ENCODE peak calls at places on chromosomes 3 and 15, in six cellular contexts. One of them, this sample, is unnamed. For H3K27me3, the result is how much of the 10 kb centered on the place peaks cover.

GRCh38 chr3:183328823-183329222 is 75.8 kb downstream of the B3GNT5 start:
- DNase-seq in AG04450: no peak
- DNase-seq in suprapubic skin: no peak
- DNase-seq in K562: no peak
- DNase-seq in psoas muscle: no peak
- DNase-seq in PC-3: peak
- DNase-seq in this sample: peak

GRCh38 chr3:133527306-133527705 is 46.2 kb upstream of the CDV3 start:
- DNase-seq in psoas muscle: no peak
- DNase-seq in AG04450: no peak
- DNase-seq in PC-3: peak
- DNase-seq in K562: no peak
- DNase-seq in suprapubic skin: no peak
- DNase-seq in this sample: no peak

GRCh38 chr3:179450321-179450720 is 949 bp downstream of the GNB4 start:
- DNase-seq in AG04450: no peak
- DNase-seq in psoas muscle: no peak
- DNase-seq in PC-3: no peak
- DNase-seq in suprapubic skin: no peak
- DNase-seq in K562: no peak
- DNase-seq in this sample: no peak

GRCh38 chr3:172918165-172918564 is 167.6 kb downstream of the ECT2 start:
- DNase-seq in K562: peak
- DNase-seq in AG04450: no peak
- DNase-seq in PC-3: peak
- DNase-seq in psoas muscle: no peak
- DNase-seq in suprapubic skin: no peak
- DNase-seq in this sample: no peak

GRCh38 chr3:134755821-134756220 is 39.2 kb upstream of the EPHB1 start:
- DNase-seq in suprapubic skin: no peak
- DNase-seq in K562: no peak
- DNase-seq in psoas muscle: no peak
- DNase-seq in PC-3: no peak
- DNase-seq in AG04450: no peak
- DNase-seq in this sample: no peak

GRCh38 chr3:52090131-52090548 is 33.8 kb upstream of the DUSP7 start:
- DNase-seq in psoas muscle: peak
- DNase-seq in K562: no peak
- DNase-seq in AG04450: peak
- DNase-seq in PC-3: peak
- DNase-seq in suprapubic skin: no peak
- DNase-seq in this sample: peak

GRCh38 chr3:158791259-158791920 is 10.5 kb upstream of the MFSD1 start:
- DNase-seq in psoas muscle: no peak
- DNase-seq in PC-3: peak
- DNase-seq in AG04450: no peak
- DNase-seq in suprapubic skin: no peak
- DNase-seq in K562: peak
- DNase-seq in this sample: peak

GRCh38 chr3:156831006-156831405 is 4.9 kb downstream of the LEKR1 start:
- DNase-seq in K562: no peak
- DNase-seq in AG04450: no peak
- DNase-seq in suprapubic skin: no peak
- DNase-seq in PC-3: no peak
- DNase-seq in psoas muscle: no peak
- DNase-seq in this sample: no peak

GRCh38 chr3:23648965-23649328 is 156.8 kb upstream of the UBE2E1 start:
- DNase-seq in K562: no peak
- DNase-seq in suprapubic skin: no peak
- DNase-seq in AG04450: no peak
- DNase-seq in PC-3: peak
- DNase-seq in psoas muscle: no peak
- DNase-seq in this sample: peak

GRCh38 chr3:47912006-47912504 is 104.2 kb downstream of the MAP4 start:
- DNase-seq in AG04450: no peak
- DNase-seq in K562: no peak
- DNase-seq in PC-3: no peak
- DNase-seq in psoas muscle: no peak
- DNase-seq in suprapubic skin: no peak
- DNase-seq in this sample: no peak

GRCh38 chr3:32421991-32422859 is 30.6 kb downstream of the CMTM7 start:
- DNase-seq in K562: no peak
- DNase-seq in suprapubic skin: peak
- DNase-seq in AG04450: no peak
- DNase-seq in PC-3: peak
- DNase-seq in psoas muscle: peak
- DNase-seq in this sample: peak

GRCh38 chr3:7881946-7882345 is 619.7 kb upstream of the LMCD1 start:
- DNase-seq in AG04450: no peak
- DNase-seq in K562: no peak
- DNase-seq in suprapubic skin: no peak
- DNase-seq in PC-3: no peak
- DNase-seq in psoas muscle: no peak
- DNase-seq in this sample: no peak

GRCh38 chr15:96285715-96286367 is 44.7 kb upstream of the NR2F2 start:
- DNase-seq in AG04450: no peak
- DNase-seq in PC-3: no peak
- DNase-seq in K562: no peak
- DNase-seq in suprapubic skin: no peak
- DNase-seq in psoas muscle: peak
- DNase-seq in this sample: no peak

GRCh38 chr3:138946554-138947302 is at the start of the genes FOXL2 and FOXL2NB:
- DNase-seq in K562: peak
- DNase-seq in suprapubic skin: peak
- DNase-seq in PC-3: no peak
- DNase-seq in psoas muscle: no peak
- DNase-seq in AG04450: no peak
- DNase-seq in this sample: peak

GRCh38 chr3:38730281-38730680 is 80.8 kb upstream of the SCN5A start:
- DNase-seq in PC-3: peak
- DNase-seq in AG04450: peak
- DNase-seq in K562: no peak
- DNase-seq in psoas muscle: no peak
- DNase-seq in suprapubic skin: no peak
- DNase-seq in this sample: peak

GRCh38 chr15:90799639-90800038 is 68.7 kb upstream of the FURIN start:
- DNase-seq in PC-3: no peak
- DNase-seq in K562: no peak
- DNase-seq in psoas muscle: no peak
- DNase-seq in suprapubic skin: no peak
- DNase-seq in AG04450: no peak
- DNase-seq in this sample: no peak

DNA sequence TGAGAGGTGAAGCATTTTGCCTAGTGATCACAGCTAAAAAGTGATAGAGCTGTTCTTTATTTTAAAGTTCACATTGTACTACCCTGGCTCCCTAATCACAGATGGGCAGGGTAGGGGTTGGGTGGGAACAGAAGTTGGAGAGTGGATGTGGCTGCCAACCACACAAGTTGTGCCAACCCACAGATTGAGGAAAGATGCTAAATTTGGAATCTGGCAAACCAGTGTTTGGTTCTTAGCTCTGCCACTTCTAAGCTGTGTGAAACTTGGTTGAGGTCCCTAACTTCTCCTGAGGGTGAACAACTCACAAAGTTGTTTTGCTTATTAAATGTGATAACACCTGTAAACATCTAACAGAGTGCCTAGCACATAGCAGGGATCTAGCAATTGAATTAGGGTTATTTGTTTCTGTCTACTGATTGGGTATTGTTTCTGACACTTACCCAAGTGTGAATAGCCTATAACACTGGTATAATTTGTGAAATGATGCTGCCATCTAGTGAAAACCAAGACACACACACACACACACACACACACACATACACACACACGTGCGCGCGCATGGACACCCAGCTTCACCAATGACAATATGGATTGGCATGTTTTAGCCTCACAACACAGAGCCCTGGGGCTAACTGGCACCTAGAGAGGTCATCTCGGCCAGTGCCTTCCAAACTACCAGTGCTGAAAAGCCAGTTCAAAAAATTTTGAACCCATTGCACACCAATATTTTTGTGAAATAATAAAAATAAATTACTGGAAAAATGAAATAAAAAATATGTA is 25.3 kb downstream of the ADGRG7 start:
- DNase-seq in suprapubic skin: no peak
- DNase-seq in AG04450: no peak
- DNase-seq in psoas muscle: no peak
- DNase-seq in K562: peak
- DNase-seq in PC-3: peak
- DNase-seq in this sample: peak
- TF ChIP-seq CTCF in suprapubic skin: no peak
- TF ChIP-seq CTCF in AG04450: no peak
- TF ChIP-seq CTCF in psoas muscle: no peak
- TF ChIP-seq CTCF in K562: peak
- TF ChIP-seq CTCF in PC-3: peak
- TF ChIP-seq CTCF in this sample: peak

DNA sequence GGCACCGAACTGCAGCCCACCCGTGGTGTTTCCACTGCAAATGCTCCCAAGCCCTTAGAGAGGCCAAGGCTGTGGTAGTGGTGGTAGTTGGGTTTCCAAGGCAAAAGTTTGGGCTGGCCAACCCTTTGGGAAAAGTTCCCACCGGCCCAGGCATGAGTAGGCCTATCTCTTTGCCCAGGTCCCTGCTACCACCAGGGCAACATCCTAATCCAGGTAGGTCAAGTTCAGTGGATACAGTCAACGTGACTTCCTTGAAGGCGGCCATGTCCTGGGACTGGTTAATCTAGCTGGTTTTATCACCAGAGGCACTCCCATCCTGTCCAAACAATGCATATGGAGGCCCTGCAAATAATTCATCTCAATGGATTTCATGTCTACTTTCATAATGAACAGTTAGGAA is 1.6 kb upstream of the ONECUT1 start:
- DNase-seq in K562: no peak
- DNase-seq in psoas muscle: no peak
- DNase-seq in suprapubic skin: no peak
- DNase-seq in AG04450: no peak
- DNase-seq in PC-3: no peak
- DNase-seq in this sample: no peak
- H3K4me3 ChIP-seq in K562: no peak
- H3K4me3 ChIP-seq in psoas muscle: no peak
- H3K4me3 ChIP-seq in suprapubic skin: no peak
- H3K4me3 ChIP-seq in AG04450: no peak
- H3K4me3 ChIP-seq in PC-3: no peak
- H3K4me3 ChIP-seq in this sample: no peak

GRCh38 chr15:73024161-73024560 is 28.1 kb upstream of the NEO1 start:
- DNase-seq in PC-3: no peak
- DNase-seq in K562: no peak
- DNase-seq in psoas muscle: no peak
- DNase-seq in AG04450: no peak
- DNase-seq in suprapubic skin: no peak
- DNase-seq in this sample: no peak

GRCh38 chr15:73021139-73021621 is 31.1 kb upstream of the NEO1 start:
- DNase-seq in K562: no peak
- DNase-seq in PC-3: no peak
- DNase-seq in AG04450: no peak
- DNase-seq in psoas muscle: no peak
- DNase-seq in suprapubic skin: no peak
- DNase-seq in this sample: no peak

GRCh38 chr15:73019733-73020132 is 32.5 kb upstream of the NEO1 start:
- DNase-seq in K562: no peak
- DNase-seq in PC-3: no peak
- DNase-seq in suprapubic skin: no peak
- DNase-seq in psoas muscle: no peak
- DNase-seq in AG04450: no peak
- DNase-seq in this sample: no peak

GRCh38 chr15:73017987-73018386 is 34.3 kb upstream of the NEO1 start:
- DNase-seq in AG04450: no peak
- DNase-seq in suprapubic skin: no peak
- DNase-seq in psoas muscle: no peak
- DNase-seq in PC-3: no peak
- DNase-seq in K562: no peak
- DNase-seq in this sample: no peak

GRCh38 chr15:73022156-73022555 is 30.1 kb upstream of the NEO1 start:
- DNase-seq in psoas muscle: no peak
- DNase-seq in PC-3: no peak
- DNase-seq in K562: no peak
- DNase-seq in AG04450: peak
- DNase-seq in suprapubic skin: no peak
- DNase-seq in this sample: no peak
- H3K27me3 ChIP-seq in psoas muscle: under half
- H3K27me3 ChIP-seq in PC-3: under half
- H3K27me3 ChIP-seq in K562: under half
- H3K27me3 ChIP-seq in AG04450: under half
- H3K27me3 ChIP-seq in suprapubic skin: under half
- H3K27me3 ChIP-seq in this sample: under half

GRCh38 chr3:4977889-4978258 is 1.4 kb upstream of the BHLHE40 start:
- DNase-seq in PC-3: no peak
- DNase-seq in K562: no peak
- DNase-seq in AG04450: no peak
- DNase-seq in suprapubic skin: no peak
- DNase-seq in psoas muscle: no peak
- DNase-seq in this sample: peak

GRCh38 chr3:4978966-4979400 is 254 bp upstream of the BHLHE40 start:
- DNase-seq in suprapubic skin: peak
- DNase-seq in AG04450: peak
- DNase-seq in K562: peak
- DNase-seq in PC-3: peak
- DNase-seq in psoas muscle: peak
- DNase-seq in this sample: peak

GRCh38 chr3:4976109-4976508 is 3.1 kb upstream of the BHLHE40 start:
- DNase-seq in K562: peak
- DNase-seq in AG04450: no peak
- DNase-seq in PC-3: peak
- DNase-seq in suprapubic skin: no peak
- DNase-seq in psoas muscle: peak
- DNase-seq in this sample: peak

GRCh38 chr3:4978259-4978965 is 825 bp upstream of the BHLHE40 start:
- DNase-seq in K562: peak
- DNase-seq in PC-3: peak
- DNase-seq in suprapubic skin: peak
- DNase-seq in AG04450: peak
- DNase-seq in psoas muscle: peak
- DNase-seq in this sample: peak

DNA sequence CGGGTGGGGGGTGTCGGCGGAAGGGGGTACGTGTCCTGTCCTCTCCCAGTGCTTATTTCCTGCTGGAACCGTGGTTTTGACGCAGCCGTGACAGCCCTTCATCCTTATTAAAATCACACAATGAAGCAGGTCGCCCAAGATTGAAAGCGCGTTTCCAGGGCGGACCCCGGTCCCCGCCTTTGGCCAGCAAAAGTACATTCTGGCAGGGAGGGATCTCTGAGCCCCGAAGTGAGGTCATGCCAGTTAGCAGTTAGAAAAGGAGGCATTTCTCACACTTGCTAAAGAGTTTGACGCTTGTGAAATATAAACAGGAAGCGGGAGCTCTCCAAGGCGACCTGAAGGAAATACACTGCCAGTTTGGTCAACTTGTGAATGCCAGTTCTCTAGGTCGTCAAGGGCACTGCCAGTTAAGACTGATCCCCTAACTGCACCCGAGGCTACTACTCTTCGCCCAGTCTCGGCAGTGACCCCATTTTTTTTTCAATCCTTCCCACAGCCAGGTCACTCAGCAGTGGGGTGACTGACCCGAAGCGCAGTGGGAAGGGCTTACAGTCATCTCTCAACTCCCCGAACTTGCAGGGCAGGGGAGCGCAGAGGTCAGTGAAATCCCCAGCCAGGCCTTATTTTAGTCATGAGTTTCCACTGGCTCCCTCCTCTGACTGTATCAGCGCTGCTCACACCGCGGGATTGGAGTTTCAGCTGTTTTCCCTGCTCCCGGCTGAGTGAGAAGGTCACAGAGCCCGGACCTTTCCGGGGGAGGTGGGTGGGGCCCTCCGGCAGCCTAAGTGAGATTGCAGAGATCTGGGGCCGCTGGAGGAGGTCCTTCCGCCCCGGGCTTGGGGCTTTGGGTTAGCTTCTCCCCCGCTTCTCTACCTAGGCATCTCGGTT is 2.0 kb upstream of the BHLHE40 start:
- DNase-seq in AG04450: no peak
- DNase-seq in K562: peak
- DNase-seq in psoas muscle: peak
- DNase-seq in suprapubic skin: peak
- DNase-seq in PC-3: peak
- DNase-seq in this sample: peak
- TF ChIP-seq CTCF in AG04450: no peak
- TF ChIP-seq CTCF in K562: peak
- TF ChIP-seq CTCF in psoas muscle: no peak
- TF ChIP-seq CTCF in suprapubic skin: no peak
- TF ChIP-seq CTCF in PC-3: no peak
- TF ChIP-seq CTCF in this sample: peak